ENCODE peak calls at places on chromosome 6, in ten cellular contexts. W is cardiac fibroblast; V is heart left ventricle; U is GM10248; H is NCI-H2171 treated with DMSO at 0.1 percent for 48 hours; L is A549; C is A172; A is H9; M is activated CD4-positive, alpha-beta T cell treated with anti-CD3 and anti-CD28 coated beads, Interleukin-2, amount 50 U/mL, for 1 hour; O is mucosa of gallbladder. Q is an unnamed sample.

GRCh38 chr6:95091823-95092436 is 485.4 kb upstream of the MANEA start:
- DNase-seq in L (no peak), C (peak; percentile 41), A (no peak), M (no peak), H (peak; percentile 84), U (no peak), O (no peak), W (peak; percentile 67), V (no peak), Q (peak; percentile 51)

GRCh38 chr6:154002894-154003293 is 36.1 kb upstream of the OPRM1 start:
- DNase-seq in L (no peak), M (no peak), O (no peak), U (no peak), A (no peak), C (no peak), W (no peak), H (no peak), V (no peak), Q (no peak)

GRCh38 chr6:21753571-21754108 is 160.1 kb downstream of the SOX4 start:
- DNase-seq in V (no peak), W (peak; percentile 60), H (no peak), A (no peak), M (no peak), O (no peak), L (no peak), C (peak; percentile 37), U (no peak), Q (no peak)

GRCh38 chr6:2793491-2794151 is 28.4 kb downstream of the WRNIP1 start:
- DNase-seq in C (no peak), V (no peak), H (peak; percentile 29), M (no peak), U (no peak), O (no peak), L (no peak), W (no peak), A (no peak), Q (no peak)

GRCh38 chr6:170279426-170279825 is 11.5 kb downstream of the DLL1 start:
- DNase-seq in O (no peak), C (no peak), A (no peak), H (no peak), W (no peak), L (no peak), V (no peak), M (no peak), U (no peak), Q (no peak)

GRCh38 chr6:121886223-121886830 is 450.9 kb downstream of the GJA1 start:
- DNase-seq in H (no peak), V (no peak), M (no peak), U (no peak), W (peak; percentile 53), L (no peak), C (no peak), A (no peak), O (no peak), Q (no peak)

GRCh38 chr6:30678964-30679726 is 6.3 kb upstream of the DHX16 start:
- DNase-seq in C (peak; percentile 35), L (peak; percentile 67), V (peak; percentile 88), U (peak; percentile 84), W (peak; percentile 86), M (peak; percentile 95), O (peak; percentile 88), A (peak; percentile 89), H (peak; percentile 46), Q (peak; percentile 39)

GRCh38 chr6:4336778-4337442 is 201.5 kb upstream of the ECI2 start:
- DNase-seq in V (no peak), M (no peak), O (no peak), A (no peak), W (peak; percentile 60), C (peak; percentile 58), H (no peak), U (no peak), L (no peak), Q (no peak)

GRCh38 chr6:24927234-24927955 is 8.4 kb downstream of the RIPOR2 start:
- DNase-seq in W (no peak), L (no peak), O (no peak), H (no peak), M (no peak), C (no peak), V (no peak), A (no peak), U (no peak), Q (no peak)

GRCh38 chr6:11614534-11615213 is 77.1 kb downstream of the TMEM170B start:
- DNase-seq in M (no peak), O (no peak), C (peak; percentile 18), W (no peak), A (no peak), U (no peak), V (no peak), H (no peak), L (no peak), Q (no peak)

GRCh38 chr6:67736816-67737215 is 898.3 kb upstream of the ADGRB3 start:
- DNase-seq in L (no peak), U (no peak), W (no peak), A (no peak), M (no peak), C (peak; percentile 29), O (no peak), V (no peak), H (no peak), Q (no peak)

GRCh38 chr6:168132531-168133184 is 53.6 kb upstream of the FRMD1 start:
- DNase-seq in V (peak; percentile 75), H (no peak), O (peak; percentile 25), C (peak; percentile 28), A (peak; percentile 85), M (no peak), L (peak; percentile 39), W (peak; percentile 64), U (no peak), Q (no peak)

GRCh38 chr6:113779656-113780055 is 77.5 kb upstream of the MARCKS start:
- DNase-seq in O (no peak), H (no peak), A (no peak), U (no peak), M (no peak), W (no peak), L (no peak), C (no peak), V (no peak), Q (no peak)

GRCh38 chr6:16498957-16499356 is 260.6 kb downstream of the GMPR start:
- DNase-seq in H (no peak), L (no peak), C (no peak), V (no peak), W (no peak), U (no peak), M (no peak), O (no peak), A (no peak), Q (no peak)

GRCh38 chr6:136527831-136528230 is 22.4 kb downstream of the MAP7 start:
- DNase-seq in A (no peak), C (no peak), M (no peak), U (no peak), L (peak; percentile 24), V (no peak), H (no peak), O (no peak), W (no peak), Q (no peak)

GRCh38 chr6:32149932-32150920 is 1.5 kb downstream of the PRRT1 start:
- DNase-seq in U (no peak), L (no peak), W (no peak), C (no peak), A (peak; percentile 75), O (no peak), V (no peak), H (no peak), M (no peak), Q (no peak)

GRCh38 chr6:125812394-125813231 is 21.9 kb downstream of the NCOA7 start:
- DNase-seq in O (peak; percentile 19), H (peak; percentile 68), L (peak; percentile 33), V (no peak), U (no peak), W (peak; percentile 97), C (peak; percentile 90), A (no peak), M (no peak), Q (peak; percentile 12)

GRCh38 chr6:42766163-42766670 is 15.6 kb upstream of the BICRAL start:
- DNase-seq in M (no peak), V (no peak), H (no peak), L (no peak), O (no peak), C (peak; percentile 83), W (no peak), A (no peak), U (no peak), Q (no peak)

GRCh38 chr6:150631283-150631981 is 31.7 kb downstream of the PLEKHG1 start:
- DNase-seq in L (no peak), O (no peak), M (no peak), H (no peak), A (no peak), W (no peak), U (peak; percentile 25), V (no peak), C (no peak), Q (no peak)